ENCODE peak calls at places on chromosome 9, in nine cellular contexts. C is T-helper 2 cell; O is T follicular helper cell; E is activated naive CD4-positive, alpha-beta T cell treated with Interleukin-2 at 50 U/mL for 16 hours; R is KBM-7; K is naive thymus-derived CD8-positive, alpha-beta T cell; U is HCT116; Y is GM12892; V is D341Med. W is an unnamed sample.

GRCh38 chr9:135823036-135823435 is 84.3 kb downstream of the CAMSAP1 start:
- DNase-seq in C (no peak), O (no peak), E (no peak), R (no peak), K (no peak), U (no peak), Y (no peak), V (no peak), W (no peak)

GRCh38 chr9:124839612-124840299 is 13.5 kb upstream of the WDR38 start:
- DNase-seq in C (no peak), O (no peak), E (no peak), R (no peak), K (no peak), U (peak; percentile 33), Y (no peak), V (no peak), W (no peak)

GRCh38 chr9:18694959-18695668 is 221.2 kb downstream of the ADAMTSL1 start:
- DNase-seq in C (no peak), O (no peak), E (no peak), R (no peak), K (no peak), U (no peak), Y (no peak), V (no peak), W (no peak)

GRCh38 chr9:32218100-32218767 is 166.2 kb upstream of the ACO1 start:
- DNase-seq in C (no peak), O (no peak), E (no peak), R (no peak), K (no peak), U (no peak), Y (no peak), V (no peak), W (no peak)

GRCh38 chr9:76617510-76618194 is 146.6 kb upstream of the PCA3 start:
- DNase-seq in C (no peak), O (no peak), E (no peak), R (peak; percentile 55), K (no peak), U (no peak), Y (no peak), V (no peak), W (no peak)

GRCh38 chr9:125747765-125748510 is 765 bp downstream of the PBX3 start:
- DNase-seq in C (peak; percentile 10), O (no peak), E (peak; percentile 20), R (peak; percentile 40), K (no peak), U (no peak), Y (peak; percentile 31), V (peak; percentile 48), W (peak; percentile 23)

GRCh38 chr9:98501776-98502175 is 207.0 kb downstream of the GABBR2 start:
- DNase-seq in C (no peak), O (no peak), E (no peak), R (no peak), K (no peak), U (no peak), Y (no peak), V (no peak), W (no peak)

GRCh38 chr9:136762915-136763648 is 1.2 kb downstream of the LCN15 start:
- DNase-seq in C (no peak), O (no peak), E (peak; percentile 40), R (peak; percentile 49), K (no peak), U (peak; percentile 46), Y (no peak), V (peak; percentile 72), W (peak; percentile 26)

GRCh38 chr9:115691097-115691496 is 462.5 kb upstream of the PAPPA start:
- DNase-seq in C (no peak), O (no peak), E (no peak), R (no peak), K (no peak), U (no peak), Y (no peak), V (no peak), W (no peak)

GRCh38 chr9:14731294-14731981 is 8.9 kb upstream of the CER1 start:
- DNase-seq in C (no peak), O (no peak), E (no peak), R (no peak), K (no peak), U (no peak), Y (no peak), V (no peak), W (no peak)

GRCh38 chr9:97900738-97901565 is 21.3 kb downstream of the TRMO start:
- DNase-seq in C (no peak), O (no peak), E (no peak), R (peak; percentile 48), K (no peak), U (peak; percentile 27), Y (no peak), V (peak; percentile 65), W (no peak)

GRCh38 chr9:133073264-133074000 is 11.7 kb downstream of the CEL start:
- DNase-seq in C (no peak), O (no peak), E (no peak), R (no peak), K (no peak), U (no peak), Y (no peak), V (no peak), W (no peak)

GRCh38 chr9:95724253-95724991 is 151.1 kb upstream of the ERCC6L2 start:
- DNase-seq in C (peak; percentile 30), O (peak; percentile 48), E (peak; percentile 58), R (peak; percentile 33), K (peak; percentile 75), U (no peak), Y (peak; percentile 35), V (no peak), W (peak; percentile 45)

GRCh38 chr9:129422843-129423700 is 197.8 kb downstream of the C9orf50 start:
- DNase-seq in C (no peak), O (no peak), E (no peak), R (no peak), K (no peak), U (no peak), Y (no peak), V (no peak), W (no peak)

GRCh38 chr9:137079401-137079787 is 2.1 kb downstream of the UAP1L1 start:
- DNase-seq in C (no peak), O (no peak), E (no peak), R (no peak), K (no peak), U (no peak), Y (no peak), V (peak; percentile 9), W (no peak)

GRCh38 chr9:13815001-13815400 is 498.9 kb downstream of the NFIB start:
- DNase-seq in C (no peak), O (no peak), E (no peak), R (no peak), K (no peak), U (no peak), Y (no peak), V (no peak), W (no peak)

W was measured in T-helper 9 cell.